ENCODE peak calls at places on chromosome X, in four cellular contexts. One of them, this sample, is unnamed.

GRCh38 chrX:17038681-17039161 is 92.3 kb downstream of the REPS2 start:
- DNase-seq in PC-3: no peak
- DNase-seq in T-helper 2 cell: no peak
- DNase-seq in AG04450: no peak
- DNase-seq in this sample: no peak

GRCh38 chrX:28586291-28586690 is 955 bp upstream of the IL1RAPL1 start:
- DNase-seq in PC-3: peak
- DNase-seq in T-helper 2 cell: no peak
- DNase-seq in AG04450: peak
- DNase-seq in this sample: no peak

GRCh38 chrX:118116308-118117068 is at the start of gene KLHL13:
- DNase-seq in PC-3: peak
- DNase-seq in T-helper 2 cell: no peak
- DNase-seq in AG04450: no peak
- DNase-seq in this sample: no peak

GRCh38 chrX:53071604-53072417 is 10.4 kb upstream of the TSPYL2 start:
- DNase-seq in PC-3: peak
- DNase-seq in AG04450: no peak
- DNase-seq in T-helper 2 cell: peak
- DNase-seq in this sample: no peak

GRCh38 chrX:57367649-57368048 is 81.1 kb downstream of the FAAH2 start:
- DNase-seq in AG04450: no peak
- DNase-seq in PC-3: no peak
- DNase-seq in T-helper 2 cell: no peak
- DNase-seq in this sample: no peak

GRCh38 chrX:140298946-140299345 is 205.9 kb downstream of the SOX3 start:
- DNase-seq in AG04450: no peak
- DNase-seq in PC-3: no peak
- DNase-seq in T-helper 2 cell: no peak
- DNase-seq in this sample: no peak

GRCh38 chrX:23820235-23820782 is 37.3 kb downstream of the SAT1 start:
- DNase-seq in PC-3: peak
- DNase-seq in T-helper 2 cell: no peak
- DNase-seq in AG04450: no peak
- DNase-seq in this sample: no peak

GRCh38 chrX:6311540-6311939 is 82.9 kb upstream of the NLGN4X start:
- DNase-seq in AG04450: no peak
- DNase-seq in PC-3: no peak
- DNase-seq in T-helper 2 cell: no peak
- DNase-seq in this sample: no peak

GRCh38 chrX:129750971-129751370 is 12.2 kb downstream of the XPNPEP2 start:
- DNase-seq in PC-3: no peak
- DNase-seq in T-helper 2 cell: no peak
- DNase-seq in AG04450: no peak
- DNase-seq in this sample: no peak

GRCh38 chrX:9324676-9325075 is 140.2 kb upstream of the TBL1X start:
- DNase-seq in T-helper 2 cell: no peak
- DNase-seq in PC-3: peak
- DNase-seq in AG04450: no peak
- DNase-seq in this sample: no peak

GRCh38 chrX:96707829-96708228 is 23.2 kb downstream of the DIAPH2 start:
- DNase-seq in T-helper 2 cell: no peak
- DNase-seq in PC-3: no peak
- DNase-seq in AG04450: no peak
- DNase-seq in this sample: no peak

GRCh38 chrX:57821703-57822375 is 88.4 kb downstream of the ZXDA start:
- DNase-seq in T-helper 2 cell: no peak
- DNase-seq in PC-3: peak
- DNase-seq in AG04450: peak
- DNase-seq in this sample: peak

GRCh38 chrX:53227224-53227765 is 2.3 kb upstream of the KDM5C start:
- DNase-seq in T-helper 2 cell: no peak
- DNase-seq in PC-3: no peak
- DNase-seq in AG04450: no peak
- DNase-seq in this sample: no peak

GRCh38 chrX:2159393-2159792 is 341.4 kb downstream of the DHRSX start:
- DNase-seq in AG04450: no peak
- DNase-seq in PC-3: no peak
- DNase-seq in T-helper 2 cell: no peak
- DNase-seq in this sample: no peak

GRCh38 chrX:44908838-44909237 is 35.9 kb downstream of the KDM6A start:
- DNase-seq in PC-3: no peak
- DNase-seq in AG04450: no peak
- DNase-seq in T-helper 2 cell: no peak
- DNase-seq in this sample: no peak

GRCh38 chrX:53714580-53715335 is 28.2 kb upstream of the HUWE1 start:
- DNase-seq in T-helper 2 cell: peak
- DNase-seq in AG04450: no peak
- DNase-seq in PC-3: peak
- DNase-seq in this sample: no peak

GRCh38 chrX:95945528-95945927 is 739.1 kb upstream of the DIAPH2 start:
- DNase-seq in T-helper 2 cell: no peak
- DNase-seq in AG04450: no peak
- DNase-seq in PC-3: peak
- DNase-seq in this sample: no peak

GRCh38 chrX:132908891-132909290 is 49.5 kb downstream of the HS6ST2 start:
- DNase-seq in PC-3: peak
- DNase-seq in AG04450: no peak
- DNase-seq in T-helper 2 cell: no peak
- DNase-seq in this sample: no peak

GRCh38 chrX:100680756-100681155 is 36.8 kb downstream of the SRPX2 start:
- DNase-seq in T-helper 2 cell: no peak
- DNase-seq in PC-3: no peak
- DNase-seq in AG04450: no peak
- DNase-seq in this sample: no peak

GRCh38 chrX:104432321-104432720 is 133.7 kb upstream of the IL1RAPL2 start:
- DNase-seq in AG04450: no peak
- DNase-seq in PC-3: peak
- DNase-seq in T-helper 2 cell: no peak
- DNase-seq in this sample: no peak

GRCh38 chrX:115968436-115969252 is 201.9 kb upstream of the AGTR2 start:
- DNase-seq in T-helper 2 cell: no peak
- DNase-seq in PC-3: no peak
- DNase-seq in AG04450: no peak
- DNase-seq in this sample: no peak

GRCh38 chrX:65697915-65698796 is 30.7 kb downstream of the MSN start:
- DNase-seq in AG04450: no peak
- DNase-seq in PC-3: no peak
- DNase-seq in T-helper 2 cell: peak
- DNase-seq in this sample: no peak

GRCh38 chrX:34918091-34918736 is 24.4 kb upstream of the FAM47B start:
- DNase-seq in AG04450: peak
- DNase-seq in T-helper 2 cell: no peak
- DNase-seq in PC-3: peak
- DNase-seq in this sample: no peak

GRCh38 chrX:19017271-19017670 is 33.4 kb upstream of the PHKA2 start:
- DNase-seq in AG04450: no peak
- DNase-seq in PC-3: peak
- DNase-seq in T-helper 2 cell: no peak
- DNase-seq in this sample: no peak

GRCh38 chrX:135383249-135383648 is 38.5 kb upstream of the SMIM10L2A start:
- DNase-seq in AG04450: no peak
- DNase-seq in T-helper 2 cell: no peak
- DNase-seq in PC-3: no peak
- DNase-seq in this sample: no peak

GRCh38 chrX:109624641-109625311 is at the start of gene KCNE5:
- DNase-seq in PC-3: no peak
- DNase-seq in AG04450: no peak
- DNase-seq in T-helper 2 cell: no peak
- DNase-seq in this sample: no peak

GRCh38 chrX:11421816-11422528 is 128.8 kb downstream of the AMELX start:
- DNase-seq in T-helper 2 cell: no peak
- DNase-seq in PC-3: no peak
- DNase-seq in AG04450: no peak
- DNase-seq in this sample: no peak

GRCh38 chrX:48003758-48004457 is at the start of gene ZNF182:
- DNase-seq in PC-3: peak
- DNase-seq in AG04450: peak
- DNase-seq in T-helper 2 cell: peak
- DNase-seq in this sample: peak

GRCh38 chrX:130669233-130669632 is 233.8 kb downstream of the ENOX2 start:
- DNase-seq in T-helper 2 cell: no peak
- DNase-seq in PC-3: peak
- DNase-seq in AG04450: no peak
- DNase-seq in this sample: no peak

GRCh38 chrX:83512111-83512510 is 4.0 kb downstream of the POU3F4 start:
- DNase-seq in PC-3: no peak
- DNase-seq in AG04450: no peak
- DNase-seq in T-helper 2 cell: no peak
- DNase-seq in this sample: no peak

GRCh38 chrX:38069273-38069672 is 62.9 kb downstream of the SYTL5 start:
- DNase-seq in PC-3: peak
- DNase-seq in AG04450: no peak
- DNase-seq in T-helper 2 cell: no peak
- DNase-seq in this sample: no peak

GRCh38 chrX:105477351-105477750 is 256.9 kb upstream of the TEX13A start:
- DNase-seq in PC-3: no peak
- DNase-seq in T-helper 2 cell: no peak
- DNase-seq in AG04450: no peak
- DNase-seq in this sample: no peak

GRCh38 chrX:118652717-118653116 is 74.7 kb upstream of the IL13RA1 start:
- DNase-seq in PC-3: peak
- DNase-seq in AG04450: no peak
- DNase-seq in T-helper 2 cell: no peak
- DNase-seq in this sample: peak

This sample was measured in AG09309.